ENCODE peak calls at places on chromosomes 6 and 20, in four cellular contexts. I is IMR-90, D is endothelial cell of umbilical vein, E is K562. B is an unnamed sample.

GRCh38 chr6:43951063-43951755 is 176.0 kb downstream of the MRPL14 start:
- DNase-seq in E (peak; percentile 78), D (no peak), I (no peak), B (no peak)

GRCh38 chr6:90907931-90908655 is 321.2 kb upstream of the MAP3K7 start:
- DNase-seq in E (no peak), D (no peak), I (no peak), B (no peak)

GRCh38 chr6:128567029-128567428 is 46.6 kb upstream of the PTPRK start:
- DNase-seq in D (no peak), I (no peak), E (no peak), B (no peak)

GRCh38 chr6:36735110-36735971 is 37.7 kb downstream of the RAB44 start:
- DNase-seq in I (peak; percentile 76), E (no peak), D (peak; percentile 68), B (no peak)

GRCh38 chr6:140777780-140778179 is 1354.9 kb upstream of the GJE1 start:
- DNase-seq in I (no peak), E (no peak), D (no peak), B (no peak)

GRCh38 chr6:27901801-27902200 is 10.4 kb downstream of the OR2B2 start:
- DNase-seq in I (no peak), E (peak; percentile 57), D (no peak), B (no peak)

GRCh38 chr20:63309261-63310071 is 16.5 kb downstream of the COL20A1 start:
- DNase-seq in I (peak; percentile 24), D (peak; percentile 19), E (peak; percentile 64), B (no peak)

GRCh38 chr6:148926478-148926877 is 179.6 kb downstream of the UST start:
- DNase-seq in E (no peak), D (no peak), I (no peak), B (no peak)

GRCh38 chr20:45456632-45457031 is 12.9 kb upstream of the WFDC2 start:
- DNase-seq in D (peak; percentile 28), I (no peak), E (no peak), B (no peak)

GRCh38 chr6:136779682-136780081 is 12.6 kb downstream of the MAP3K5 start:
- DNase-seq in E (no peak), I (no peak), D (no peak), B (no peak)

GRCh38 chr20:9903048-9903651 is 64.3 kb upstream of the PAK5 start:
- DNase-seq in D (peak; percentile 11), I (no peak), E (no peak), B (no peak)

GRCh38 chr6:41693866-41694265 is 41.5 kb downstream of the TFEB start:
- DNase-seq in E (no peak), I (no peak), D (no peak), B (no peak)

GRCh38 chr20:34179636-34180360 is 61.4 kb upstream of the ASIP start:
- DNase-seq in D (no peak), I (no peak), E (peak; percentile 30), B (no peak)

GRCh38 chr6:72464246-72464645 is 157.6 kb upstream of the KCNQ5 start:
- DNase-seq in D (no peak), I (peak; percentile 24), E (no peak), B (no peak)

GRCh38 chr20:53843645-53844044 is 226.7 kb downstream of the BCAS1 start:
- DNase-seq in E (no peak), I (no peak), D (no peak), B (no peak)

GRCh38 chr20:9068896-9069663 is at the start of gene PLCB4:
- DNase-seq in I (peak; percentile 66), D (peak; percentile 46), E (peak; percentile 9), B (no peak)

GRCh38 chr20:57947421-57948176 is 237.8 kb upstream of the PMEPA1 start:
- DNase-seq in E (no peak), I (peak; percentile 3), D (no peak), B (no peak)

GRCh38 chr6:81253821-81254220 is 498.7 kb downstream of the TENT5A start:
- DNase-seq in D (no peak), I (no peak), E (no peak), B (no peak)

GRCh38 chr6:170146640-170147039 is 144.2 kb downstream of the DLL1 start:
- DNase-seq in I (no peak), D (no peak), E (no peak), B (no peak)

GRCh38 chr6:170149681-170150589 is 140.9 kb downstream of the DLL1 start:
- DNase-seq in D (no peak), I (no peak), E (no peak), B (no peak)

GRCh38 chr6:170148709-170149470 is 142.0 kb downstream of the DLL1 start:
- DNase-seq in I (no peak), E (no peak), D (no peak), B (no peak)

GRCh38 chr6:170147056-170147787 is 143.7 kb downstream of the DLL1 start:
- DNase-seq in E (no peak), D (no peak), I (no peak), B (no peak)

DNA sequence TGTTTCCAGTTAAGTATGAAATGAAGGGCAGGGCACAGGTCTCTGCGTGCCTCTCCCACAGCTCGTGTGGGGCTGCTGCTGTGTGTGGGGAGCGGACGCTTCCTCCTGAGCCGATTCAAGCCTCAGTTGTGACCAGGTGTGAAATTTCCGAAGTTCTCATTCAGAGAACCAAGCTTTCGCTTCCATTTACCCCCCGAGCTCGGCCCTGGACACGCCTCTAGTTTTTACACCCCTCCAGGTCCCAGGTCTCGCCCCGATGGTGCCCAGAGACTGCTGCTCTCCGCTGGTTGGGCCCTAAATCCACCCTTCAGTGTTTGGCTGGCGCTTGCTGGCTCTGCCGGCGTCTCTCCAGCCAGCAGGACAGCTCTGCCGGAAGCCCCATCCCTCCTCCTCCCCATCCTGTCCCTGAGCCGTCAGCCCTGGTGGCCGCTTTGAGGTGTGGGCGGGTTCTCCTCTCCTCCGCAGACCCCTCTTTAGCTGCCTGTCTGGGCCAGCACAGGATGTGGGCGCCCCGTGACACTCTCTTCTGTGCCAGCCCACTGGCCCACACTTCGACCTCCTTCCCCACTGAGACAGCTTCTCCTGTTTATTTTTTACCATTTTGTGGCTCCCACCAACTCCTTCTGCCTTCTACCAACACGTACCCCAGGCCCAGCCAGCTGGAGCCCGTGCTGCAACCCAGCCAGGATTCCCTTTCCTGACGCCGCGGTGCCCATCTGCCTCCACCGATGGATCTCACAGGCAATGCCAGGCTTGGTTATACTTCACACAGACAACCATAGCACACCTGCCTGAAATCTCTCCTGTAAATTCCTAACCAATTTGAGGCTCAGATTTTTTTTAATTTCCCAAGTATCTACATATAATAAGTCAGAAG is 142.8 kb downstream of the DLL1 start:
- DNase-seq in E (no peak), D (no peak), I (no peak), B (no peak)
- TF ChIP-seq FOS in E (no peak), D (no peak), I (no peak), B (no peak)

GRCh38 chr6:166473886-166474596 is 91.3 kb upstream of the MPC1 start:
- DNase-seq in E (no peak), I (no peak), D (no peak), B (no peak)

GRCh38 chr6:166469426-166469961 is 86.8 kb upstream of the MPC1 start:
- DNase-seq in D (no peak), I (no peak), E (no peak), B (no peak)

GRCh38 chr6:166470863-166471410 is 88.2 kb upstream of the MPC1 start:
- DNase-seq in D (no peak), I (no peak), E (no peak), B (no peak)

GRCh38 chr6:166470029-166470862 is 87.5 kb upstream of the MPC1 start:
- DNase-seq in D (no peak), I (no peak), E (no peak), B (no peak)

GRCh38 chr6:166471797-166472260 is 89.1 kb upstream of the MPC1 start:
- DNase-seq in D (no peak), E (no peak), I (no peak), B (no peak)
- TF ChIP-seq FOS in D (no peak), E (no peak), I (no peak), B (no peak)

GRCh38 chr6:170175644-170176620 is 114.9 kb downstream of the DLL1 start:
- DNase-seq in E (no peak), I (no peak), D (no peak), B (no peak)

GRCh38 chr6:170174771-170175643 is 115.9 kb downstream of the DLL1 start:
- DNase-seq in D (no peak), E (no peak), I (no peak), B (no peak)

GRCh38 chr6:170178266-170178560 is 112.7 kb downstream of the DLL1 start:
- DNase-seq in I (no peak), D (no peak), E (no peak), B (no peak)

GRCh38 chr6:170177383-170178265 is 113.3 kb downstream of the DLL1 start:
- DNase-seq in E (no peak), I (no peak), D (no peak), B (no peak)

GRCh38 chr6:170176621-170177382 is 114.1 kb downstream of the DLL1 start:
- DNase-seq in I (no peak), D (no peak), E (no peak), B (no peak)
- TF ChIP-seq FOS in I (no peak), D (no peak), E (no peak), B (no peak)

GRCh38 chr6:75761489-75761888 is 12.4 kb downstream of the MYO6 start:
- DNase-seq in E (no peak), I (no peak), D (no peak), B (no peak)

GRCh38 chr6:75757295-75757694 is 8.3 kb downstream of the MYO6 start:
- DNase-seq in I (no peak), D (no peak), E (no peak), B (no peak)

GRCh38 chr6:75760320-75760719 is 11.3 kb downstream of the MYO6 start:
- DNase-seq in E (no peak), D (no peak), I (no peak), B (no peak)

GRCh38 chr6:75762063-75762462 is 13.0 kb downstream of the MYO6 start:
- DNase-seq in I (no peak), E (no peak), D (no peak), B (no peak)

GRCh38 chr6:75759207-75759606 is 10.2 kb downstream of the MYO6 start:
- DNase-seq in I (no peak), D (no peak), E (no peak), B (no peak)
- TF ChIP-seq FOS in I (no peak), D (no peak), E (no peak), B (no peak)

GRCh38 chr6:159460476-159460875 is 232.6 kb downstream of the SOD2 start:
- DNase-seq in I (no peak), E (no peak), D (no peak), B (no peak)
- TF ChIP-seq FOS in I (no peak), E (no peak), D (no peak), B (no peak)

GRCh38 chr20:2329286-2329685 is 33.5 kb downstream of the TGM3 start:
- DNase-seq in E (no peak), I (no peak), D (no peak), B (no peak)

GRCh38 chr20:2327620-2328555 is 32.1 kb downstream of the TGM3 start:
- DNase-seq in E (no peak), D (no peak), I (no peak), B (no peak)

GRCh38 chr20:2330090-2330695 is 34.4 kb downstream of the TGM3 start:
- DNase-seq in E (no peak), D (no peak), I (no peak), B (no peak)

GRCh38 chr20:2323051-2323450 is 27.2 kb downstream of the TGM3 start:
- DNase-seq in D (no peak), I (no peak), E (no peak), B (no peak)

GRCh38 chr20:2326046-2326445 is 30.2 kb downstream of the TGM3 start:
- DNase-seq in I (no peak), D (no peak), E (no peak), B (no peak)
- TF ChIP-seq FOS in I (no peak), D (no peak), E (no peak), B (no peak)

GRCh38 chr20:33127422-33128097 is 40.4 kb upstream of the BPIFA2 start:
- DNase-seq in I (no peak), E (no peak), D (no peak), B (no peak)
- TF ChIP-seq FOS in I (no peak), E (no peak), D (no peak), B (no peak)

B was measured in GM12878.